ENCODE peak calls at places on chromosomes 4 and X, in seven cellular contexts. K is uterus, A is fibroblast of lung, I is GM12878, R is suprapubic skin, E is sigmoid colon, J is neural progenitor cell. B is an unnamed sample. For H3K27me3, the result is how much of the 10 kb centered on the place peaks cover.

GRCh38 chr4:145936142-145937020 is 2.2 kb downstream of the ZNF827 start:
- DNase-seq in K (peak), J (peak), A (peak), E (peak), I (no peak), R (peak), B (peak)

GRCh38 chr4:173424899-173425805 is 26.2 kb upstream of the SCRG1 start:
- DNase-seq in K (no peak), E (no peak), R (no peak), A (peak), J (no peak), I (no peak), B (no peak)

GRCh38 chrX:83510466-83511181 is 2.5 kb downstream of the POU3F4 start:
- DNase-seq in K (no peak), J (peak), R (no peak), A (no peak), E (no peak), I (no peak), B (no peak)

GRCh38 chr4:130359537-130359936 is 1263.6 kb downstream of the C4orf33 start:
- DNase-seq in R (no peak), I (no peak), E (no peak), K (no peak), J (peak), A (peak), B (no peak)

GRCh38 chr4:69823481-69824186 is 36.3 kb downstream of the SULT1E1 start:
- DNase-seq in R (no peak), J (peak), I (no peak), A (peak), E (no peak), K (no peak), B (peak)

GRCh38 chr4:151417766-151418376 is 8.9 kb downstream of the FHIP1A start:
- DNase-seq in J (no peak), K (no peak), I (no peak), E (no peak), A (no peak), R (no peak), B (no peak)

GRCh38 chr4:39637572-39638357 is 900 bp downstream of the SMIM14 start:
- DNase-seq in I (no peak), R (peak), K (peak), J (peak), A (peak), E (peak), B (peak)

GRCh38 chr4:100479971-100480370 is 37.9 kb downstream of the EMCN start:
- DNase-seq in K (no peak), J (no peak), E (no peak), R (no peak), A (no peak), I (no peak), B (no peak)

GRCh38 chr4:122038896-122039295 is 87.0 kb upstream of the TRPC3 start:
- DNase-seq in J (no peak), I (no peak), R (no peak), E (no peak), K (no peak), A (peak), B (no peak)

GRCh38 chrX:40931921-40932320 is 153.3 kb upstream of the USP9X start:
- DNase-seq in A (no peak), I (no peak), J (no peak), E (no peak), R (no peak), K (no peak), B (no peak)

DNA sequence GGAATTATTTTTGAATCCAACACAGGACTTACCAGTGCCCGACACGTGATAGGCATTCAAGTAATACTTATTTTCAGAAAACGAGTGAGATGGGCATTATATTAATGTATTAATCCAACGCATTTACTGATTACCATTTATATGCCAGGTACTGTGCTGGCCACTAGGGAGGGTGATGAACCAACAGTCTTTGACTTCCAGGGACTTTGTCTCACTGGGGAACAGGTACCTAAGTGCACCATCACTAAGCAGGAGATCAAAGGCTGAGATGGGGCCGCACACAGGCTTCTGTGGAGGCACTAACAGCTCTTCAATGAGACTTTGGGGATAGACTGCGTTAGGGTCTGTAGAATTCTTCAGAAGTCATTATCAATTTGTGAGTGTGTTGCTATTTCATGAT is 5.7 kb upstream of the TADA2B start:
- DNase-seq in A (no peak), K (no peak), I (no peak), E (no peak), J (no peak), R (no peak), B (no peak)
- TF ChIP-seq CTCF in A (no peak), K (no peak), I (peak), E (no peak), J (peak), R (no peak), B (peak)

DNA sequence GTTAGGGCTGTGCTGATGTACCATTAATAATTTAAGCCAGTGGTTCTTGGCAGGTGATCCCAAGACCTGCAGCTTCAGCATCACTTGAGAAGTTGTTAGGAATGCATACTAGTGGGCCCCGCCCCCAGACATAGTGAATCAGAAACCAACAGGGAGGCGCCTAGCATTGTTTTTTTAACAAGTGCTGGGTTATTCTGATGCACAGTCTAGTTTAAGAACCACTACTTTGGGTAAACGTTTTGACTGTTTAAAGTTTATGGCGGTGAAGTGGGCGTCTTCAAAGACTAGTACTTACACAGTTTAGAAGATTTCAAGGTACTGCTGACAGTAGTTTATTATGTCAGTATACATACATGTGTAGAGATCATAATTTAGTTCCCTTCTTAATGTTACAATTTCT is 23.6 kb downstream of the FAM199X start:
- DNase-seq in I (no peak), K (no peak), E (no peak), J (no peak), A (no peak), R (no peak), B (no peak)
- H3K4me3 ChIP-seq in I (no peak), K (no peak), E (no peak), J (no peak), A (no peak), R (no peak), B (no peak)

GRCh38 chrX:96684339-96685204 is at the start of gene DIAPH2:
- DNase-seq in R (peak), E (peak), A (peak), I (peak), K (peak), J (peak), B (peak)

GRCh38 chrX:96683997-96684338 is 674 bp upstream of the DIAPH2 start:
- DNase-seq in I (no peak), J (peak), R (no peak), E (no peak), A (no peak), K (no peak), B (no peak)

GRCh38 chrX:96685205-96686099 is 810 bp downstream of the DIAPH2 start:
- DNase-seq in E (peak), J (peak), A (peak), I (no peak), K (peak), R (peak), B (peak)

GRCh38 chrX:96682516-96682915 is 2.1 kb upstream of the DIAPH2 start:
- DNase-seq in K (no peak), E (no peak), A (no peak), J (no peak), I (no peak), R (no peak), B (no peak)
- H3K27me3 ChIP-seq in K (under half), E (under half), A (under half), J (under half), I (under half), R (under half), B (under half)

GRCh38 chr4:15001248-15001824 is 945 bp upstream of the CPEB2 start:
- DNase-seq in J (peak), K (peak), E (peak), R (peak), I (no peak), A (peak), B (peak)
- TF ChIP-seq CTCF in J (peak), K (peak), E (no peak), R (no peak), I (peak), A (no peak), B (no peak)

GRCh38 chr4:165631208-165631894 is 241.7 kb upstream of the TLL1 start:
- DNase-seq in A (no peak), K (no peak), R (no peak), I (no peak), E (no peak), J (no peak), B (no peak)
- H3K4me3 ChIP-seq in A (no peak), K (no peak), R (no peak), I (no peak), E (no peak), J (no peak), B (no peak)

B was measured in WERI-Rb-1.